ENCODE peak calls at places on chromosomes 1 and 21, in eight cellular contexts. One of them, this sample, is unnamed.
A peak's percentile ranks its signal among the peaks of the same experiment; 100 is the strongest.

GRCh38 chr1:243849089-243850012 is 692 bp downstream of the AKT3 start:
- DNase-seq in MCF 10A: peak; percentile 65
- DNase-seq in mucosa of descending colon: peak; percentile 57
- DNase-seq in HT-29: no peak
- DNase-seq in NCI-H2171 treated with DMSO at 0.1 percent for 48 hours: peak; percentile 78
- DNase-seq in NCI-H446: peak; percentile 45
- DNase-seq in stimulated activated CD4-positive, alpha-beta T cell treated with anti-CD3 and anti-CD28 coated beads, Interleukin-15, amount 100 ng/mL, for 1 hour: peak; percentile 44
- DNase-seq in Calu3: peak; percentile 49
- DNase-seq in this sample: peak; percentile 43

GRCh38 chr1:223346311-223346710 is 17.7 kb downstream of the SUSD4 start:
- DNase-seq in HT-29: no peak
- DNase-seq in MCF 10A: no peak
- DNase-seq in Calu3: no peak
- DNase-seq in mucosa of descending colon: no peak
- DNase-seq in stimulated activated CD4-positive, alpha-beta T cell treated with anti-CD3 and anti-CD28 coated beads, Interleukin-15, amount 100 ng/mL, for 1 hour: no peak
- DNase-seq in NCI-H2171 treated with DMSO at 0.1 percent for 48 hours: no peak
- DNase-seq in NCI-H446: no peak
- DNase-seq in this sample: no peak

GRCh38 chr1:241810769-241811402 is 37.1 kb upstream of the EXO1 start:
- DNase-seq in stimulated activated CD4-positive, alpha-beta T cell treated with anti-CD3 and anti-CD28 coated beads, Interleukin-15, amount 100 ng/mL, for 1 hour: no peak
- DNase-seq in mucosa of descending colon: no peak
- DNase-seq in NCI-H2171 treated with DMSO at 0.1 percent for 48 hours: no peak
- DNase-seq in HT-29: no peak
- DNase-seq in Calu3: no peak
- DNase-seq in MCF 10A: no peak
- DNase-seq in NCI-H446: no peak
- DNase-seq in this sample: no peak

GRCh38 chr1:184113251-184113650 is 61.7 kb downstream of the TSEN15 start:
- DNase-seq in stimulated activated CD4-positive, alpha-beta T cell treated with anti-CD3 and anti-CD28 coated beads, Interleukin-15, amount 100 ng/mL, for 1 hour: no peak
- DNase-seq in NCI-H2171 treated with DMSO at 0.1 percent for 48 hours: peak; percentile 62
- DNase-seq in HT-29: no peak
- DNase-seq in NCI-H446: no peak
- DNase-seq in Calu3: no peak
- DNase-seq in mucosa of descending colon: no peak
- DNase-seq in MCF 10A: no peak
- DNase-seq in this sample: no peak

GRCh38 chr21:25330266-25330665 is 277.0 kb downstream of the MRPL39 start:
- DNase-seq in NCI-H446: no peak
- DNase-seq in NCI-H2171 treated with DMSO at 0.1 percent for 48 hours: no peak
- DNase-seq in Calu3: no peak
- DNase-seq in stimulated activated CD4-positive, alpha-beta T cell treated with anti-CD3 and anti-CD28 coated beads, Interleukin-15, amount 100 ng/mL, for 1 hour: no peak
- DNase-seq in HT-29: no peak
- DNase-seq in MCF 10A: no peak
- DNase-seq in mucosa of descending colon: no peak
- DNase-seq in this sample: no peak

GRCh38 chr21:37365657-37366487 is 701 bp upstream of the DYRK1A start:
- DNase-seq in Calu3: peak; percentile 77
- DNase-seq in NCI-H446: no peak
- DNase-seq in MCF 10A: peak; percentile 72
- DNase-seq in stimulated activated CD4-positive, alpha-beta T cell treated with anti-CD3 and anti-CD28 coated beads, Interleukin-15, amount 100 ng/mL, for 1 hour: peak; percentile 50
- DNase-seq in HT-29: peak; percentile 64
- DNase-seq in mucosa of descending colon: peak; percentile 86
- DNase-seq in NCI-H2171 treated with DMSO at 0.1 percent for 48 hours: peak; percentile 70
- DNase-seq in this sample: peak; percentile 29

GRCh38 chr1:180527270-180527669 is 24.9 kb upstream of the ACBD6 start:
- DNase-seq in mucosa of descending colon: no peak
- DNase-seq in HT-29: no peak
- DNase-seq in Calu3: peak; percentile 71
- DNase-seq in NCI-H2171 treated with DMSO at 0.1 percent for 48 hours: no peak
- DNase-seq in NCI-H446: no peak
- DNase-seq in MCF 10A: peak; percentile 82
- DNase-seq in stimulated activated CD4-positive, alpha-beta T cell treated with anti-CD3 and anti-CD28 coated beads, Interleukin-15, amount 100 ng/mL, for 1 hour: no peak
- DNase-seq in this sample: no peak

GRCh38 chr1:234515411-234515810 is 36.4 kb upstream of the TARBP1 start:
- DNase-seq in mucosa of descending colon: no peak
- DNase-seq in NCI-H2171 treated with DMSO at 0.1 percent for 48 hours: no peak
- DNase-seq in MCF 10A: peak; percentile 61
- DNase-seq in NCI-H446: no peak
- DNase-seq in stimulated activated CD4-positive, alpha-beta T cell treated with anti-CD3 and anti-CD28 coated beads, Interleukin-15, amount 100 ng/mL, for 1 hour: no peak
- DNase-seq in Calu3: no peak
- DNase-seq in HT-29: peak; percentile 19
- DNase-seq in this sample: no peak

GRCh38 chr21:17513214-17514123 is 626 bp downstream of the CXADR start:
- DNase-seq in HT-29: peak; percentile 60
- DNase-seq in stimulated activated CD4-positive, alpha-beta T cell treated with anti-CD3 and anti-CD28 coated beads, Interleukin-15, amount 100 ng/mL, for 1 hour: no peak
- DNase-seq in NCI-H2171 treated with DMSO at 0.1 percent for 48 hours: peak; percentile 37
- DNase-seq in Calu3: peak; percentile 32
- DNase-seq in NCI-H446: no peak
- DNase-seq in MCF 10A: peak; percentile 36
- DNase-seq in mucosa of descending colon: peak; percentile 72
- DNase-seq in this sample: peak; percentile 9

GRCh38 chr1:40258445-40258769 is 371 bp downstream of the ZMPSTE24 start:
- DNase-seq in Calu3: no peak
- DNase-seq in MCF 10A: no peak
- DNase-seq in NCI-H2171 treated with DMSO at 0.1 percent for 48 hours: no peak
- DNase-seq in NCI-H446: no peak
- DNase-seq in mucosa of descending colon: no peak
- DNase-seq in stimulated activated CD4-positive, alpha-beta T cell treated with anti-CD3 and anti-CD28 coated beads, Interleukin-15, amount 100 ng/mL, for 1 hour: no peak
- DNase-seq in HT-29: no peak
- DNase-seq in this sample: no peak

GRCh38 chr1:100146958-100147357 is 14.0 kb downstream of the TRMT13 start:
- DNase-seq in mucosa of descending colon: no peak
- DNase-seq in MCF 10A: no peak
- DNase-seq in NCI-H446: no peak
- DNase-seq in NCI-H2171 treated with DMSO at 0.1 percent for 48 hours: no peak
- DNase-seq in HT-29: no peak
- DNase-seq in Calu3: no peak
- DNase-seq in stimulated activated CD4-positive, alpha-beta T cell treated with anti-CD3 and anti-CD28 coated beads, Interleukin-15, amount 100 ng/mL, for 1 hour: no peak
- DNase-seq in this sample: no peak

GRCh38 chr21:42358937-42359336 is 7.4 kb downstream of the TFF1 start:
- DNase-seq in mucosa of descending colon: peak; percentile 6
- DNase-seq in NCI-H2171 treated with DMSO at 0.1 percent for 48 hours: no peak
- DNase-seq in stimulated activated CD4-positive, alpha-beta T cell treated with anti-CD3 and anti-CD28 coated beads, Interleukin-15, amount 100 ng/mL, for 1 hour: no peak
- DNase-seq in HT-29: no peak
- DNase-seq in Calu3: no peak
- DNase-seq in NCI-H446: no peak
- DNase-seq in MCF 10A: no peak
- DNase-seq in this sample: no peak

This sample was measured in activated CD4-positive, alpha-beta T cell treated with anti-CD3 and anti-CD28 coated beads, Interleukin-2, amount 50 U/mL, for 24 hours.